ENCODE peak calls at places on chromosomes 1 and 21, in ten cellular contexts. A, R, K, N, J, B, O, L, Q and D are unnamed samples.

GRCh38 chr1:157963713-157964112 is 29.7 kb upstream of the KIRREL1 start:
- DNase-seq in A (peak), Q (no peak), R (peak), N (peak), B (peak), K (peak), L (peak), J (peak), O (peak), D (no peak)

GRCh38 chr1:17671314-17671705 is 83.8 kb upstream of the ACTL8 start:
- DNase-seq in Q (no peak), O (no peak), K (no peak), J (no peak), B (no peak), A (no peak), R (no peak), N (no peak), L (no peak), D (no peak)

GRCh38 chr1:99152132-99152531 is 112.2 kb upstream of the PLPPR4 start:
- DNase-seq in O (no peak), N (no peak), K (no peak), Q (no peak), L (no peak), A (no peak), J (no peak), R (no peak), B (no peak), D (no peak)

GRCh38 chr1:210448293-210448892 is 119.7 kb downstream of the HHAT start:
- DNase-seq in L (peak), K (no peak), O (peak), R (no peak), J (peak), B (no peak), A (peak), Q (no peak), N (no peak), D (no peak)

GRCh38 chr1:161084205-161084988 is 5.0 kb downstream of the NECTIN4 start:
- DNase-seq in R (no peak), K (no peak), N (no peak), L (no peak), Q (no peak), B (no peak), A (no peak), O (no peak), J (peak), D (no peak)

GRCh38 chr1:31227891-31228290 is 11.8 kb downstream of the NKAIN1 start:
- DNase-seq in L (no peak), J (no peak), A (no peak), Q (no peak), R (no peak), K (no peak), N (no peak), B (no peak), O (no peak), D (no peak)

GRCh38 chr1:15680131-15680530 is 4.0 kb upstream of the PLEKHM2 start:
- DNase-seq in A (peak), B (no peak), K (peak), N (no peak), Q (no peak), L (no peak), J (peak), O (peak), R (no peak), D (peak)

GRCh38 chr1:63000508-63000907 is 216.6 kb downstream of the ATG4C start:
- DNase-seq in K (no peak), O (no peak), J (no peak), L (no peak), N (no peak), A (no peak), B (no peak), R (no peak), Q (no peak), D (no peak)

GRCh38 chr21:14306143-14306907 is 76.6 kb downstream of the HSPA13 start:
- DNase-seq in O (no peak), L (peak), R (no peak), A (peak), Q (no peak), K (no peak), N (no peak), B (no peak), J (peak), D (no peak)

GRCh38 chr1:46187106-46187869 is 10.9 kb downstream of the POMGNT1 start:
- DNase-seq in B (no peak), J (no peak), O (no peak), Q (no peak), A (no peak), K (no peak), R (no peak), L (no peak), N (no peak), D (no peak)

GRCh38 chr1:234978397-234979291 is 150.0 kb downstream of the TOMM20 start:
- DNase-seq in O (peak), L (peak), R (peak), K (peak), Q (peak), A (peak), J (peak), B (no peak), N (peak), D (no peak)

GRCh38 chr1:152189657-152190442 is 30.8 kb upstream of the RPTN start:
- DNase-seq in N (peak), R (peak), A (peak), Q (peak), J (peak), O (peak), L (peak), B (peak), K (peak), D (no peak)

GRCh38 chr1:170533331-170533730 is 1.4 kb downstream of the GORAB start:
- DNase-seq in O (no peak), J (peak), Q (no peak), A (no peak), K (no peak), R (no peak), L (peak), B (no peak), N (no peak), D (no peak)
- H3K4me3 ChIP-seq in O (no peak), J (peak), Q (peak), A (peak), K (peak), R (peak), L (peak), B (peak), N (no peak), D (peak)

GRCh38 chr1:147169840-147170674 is 2.2 kb downstream of the PRKAB2 start:
- DNase-seq in B (no peak), R (no peak), O (no peak), Q (no peak), J (no peak), K (no peak), L (no peak), N (no peak), A (peak), D (no peak)
- H3K4me3 ChIP-seq in B (no peak), R (peak), O (no peak), Q (no peak), J (peak), K (no peak), L (no peak), N (no peak), A (peak), D (peak)

GRCh38 chr1:41918450-41919043 is at the start of gene HIVEP3:
- DNase-seq in A (peak), B (no peak), J (peak), K (no peak), L (no peak), O (no peak), Q (no peak), N (no peak), R (no peak), D (no peak)

GRCh38 chr1:41919764-41920397 is 1.2 kb upstream of the HIVEP3 start:
- DNase-seq in N (peak), R (peak), J (no peak), K (no peak), B (peak), L (peak), A (no peak), O (peak), Q (peak), D (no peak)

GRCh38 chr1:41919131-41919530 is 409 bp upstream of the HIVEP3 start:
- DNase-seq in L (no peak), Q (no peak), J (no peak), O (no peak), B (no peak), R (no peak), K (no peak), N (no peak), A (no peak), D (no peak)

GRCh38 chr1:41917051-41917530 is 1.6 kb downstream of the HIVEP3 start:
- DNase-seq in R (no peak), N (no peak), A (no peak), K (no peak), L (no peak), B (no peak), O (no peak), J (no peak), Q (no peak), D (no peak)

GRCh38 chr1:41917835-41918449 is 780 bp downstream of the HIVEP3 start:
- DNase-seq in J (peak), A (peak), Q (no peak), B (peak), O (peak), K (peak), L (no peak), R (no peak), N (peak), D (no peak)
- H3K4me3 ChIP-seq in J (peak), A (peak), Q (peak), B (peak), O (peak), K (peak), L (no peak), R (peak), N (peak), D (peak)

DNA sequence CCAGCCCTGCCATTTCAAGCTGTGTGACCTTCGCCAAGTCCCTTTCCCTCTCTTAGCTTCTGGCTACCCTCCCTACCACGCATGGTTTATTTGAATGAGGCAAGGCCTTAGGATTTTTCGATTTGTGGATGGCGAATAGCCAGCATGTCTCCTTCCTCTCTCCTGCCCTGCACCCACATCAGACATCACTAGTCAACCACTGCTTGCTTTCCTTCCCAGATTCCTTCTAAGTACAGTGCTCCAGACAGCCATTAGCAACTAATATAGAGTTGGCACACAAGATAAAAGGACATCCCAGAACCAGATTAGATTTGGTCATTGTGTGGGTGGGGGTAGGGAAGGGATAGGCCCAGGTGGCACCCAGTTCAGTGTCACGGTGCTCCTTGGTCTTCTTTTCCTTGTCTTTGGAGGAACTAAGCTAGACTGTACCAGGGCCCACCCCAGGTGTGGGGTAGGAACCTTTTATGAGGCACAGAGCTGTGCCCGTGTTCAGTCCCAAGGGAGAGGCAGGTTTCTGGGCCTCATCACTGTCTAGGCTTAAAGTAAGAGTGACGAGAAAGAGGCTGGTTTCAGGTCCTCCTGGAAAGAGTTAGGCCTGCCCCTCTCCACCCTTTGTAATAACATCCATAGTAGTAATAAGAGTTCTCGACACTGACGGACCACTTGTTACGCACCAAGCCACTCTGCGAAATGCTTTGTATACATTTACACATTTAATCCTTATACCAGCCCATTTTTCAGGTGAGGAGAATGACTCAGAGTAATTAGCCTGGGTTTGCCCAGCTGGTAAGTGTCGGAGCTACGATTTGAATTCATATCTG is 8.6 kb downstream of the ALPL start:
- DNase-seq in K (no peak), J (no peak), A (no peak), Q (no peak), N (no peak), O (no peak), L (no peak), R (no peak), B (no peak), D (no peak)
- H3K4me3 ChIP-seq in K (no peak), J (no peak), A (no peak), Q (no peak), N (no peak), O (no peak), L (no peak), R (no peak), B (no peak), D (no peak)

GRCh38 chr1:1779691-1780597 is 1.7 kb upstream of the NADK start:
- DNase-seq in Q (peak), R (peak), B (peak), A (no peak), K (peak), J (peak), L (peak), O (peak), N (peak), D (no peak)
- H3K4me3 ChIP-seq in Q (peak), R (no peak), B (peak), A (no peak), K (peak), J (no peak), L (no peak), O (no peak), N (no peak), D (no peak)

GRCh38 chr1:41364444-41365319 is 3.4 kb downstream of the FOXO6 start:
- DNase-seq in J (no peak), K (no peak), Q (no peak), N (no peak), R (no peak), A (no peak), B (no peak), O (no peak), L (no peak), D (no peak)

GRCh38 chr1:41365320-41365633 is 4.0 kb downstream of the FOXO6 start:
- DNase-seq in Q (no peak), B (no peak), O (no peak), K (no peak), A (no peak), L (no peak), J (no peak), N (no peak), R (no peak), D (no peak)

GRCh38 chr1:41367102-41367537 is 5.9 kb downstream of the FOXO6 start:
- DNase-seq in N (no peak), O (no peak), Q (no peak), A (no peak), J (no peak), B (no peak), K (no peak), R (no peak), L (no peak), D (no peak)

GRCh38 chr1:41366428-41367101 is 5.3 kb downstream of the FOXO6 start:
- DNase-seq in R (no peak), N (no peak), L (peak), K (peak), J (no peak), O (no peak), B (peak), A (no peak), Q (no peak), D (no peak)

GRCh38 chr1:41365772-41366427 is 4.7 kb downstream of the FOXO6 start:
- DNase-seq in Q (no peak), A (no peak), B (no peak), J (no peak), K (peak), L (peak), R (no peak), O (no peak), N (no peak), D (no peak)
- H3K4me3 ChIP-seq in Q (peak), A (no peak), B (no peak), J (no peak), K (peak), L (no peak), R (peak), O (no peak), N (peak), D (peak)

GRCh38 chr21:44509539-44509938 is 30.5 kb downstream of the KRTAP10-1 start:
- DNase-seq in N (peak), Q (no peak), K (peak), A (peak), O (no peak), R (no peak), L (peak), B (no peak), J (no peak), D (no peak)

GRCh38 chr21:44511938-44512275 is 28.1 kb downstream of the KRTAP10-1 start:
- DNase-seq in O (no peak), Q (no peak), L (no peak), B (no peak), K (no peak), J (no peak), A (no peak), R (no peak), N (no peak), D (no peak)

GRCh38 chr21:44511219-44511937 is 28.6 kb downstream of the KRTAP10-1 start:
- DNase-seq in N (no peak), A (no peak), R (no peak), K (no peak), O (no peak), Q (no peak), J (no peak), L (no peak), B (no peak), D (no peak)

GRCh38 chr21:44510109-44510507 is 29.9 kb downstream of the KRTAP10-1 start:
- DNase-seq in A (peak), R (no peak), N (no peak), L (no peak), B (no peak), J (no peak), O (no peak), Q (no peak), K (no peak), D (no peak)

GRCh38 chr21:44510508-44511218 is 29.3 kb downstream of the KRTAP10-1 start:
- DNase-seq in K (peak), B (peak), O (peak), L (peak), R (no peak), Q (no peak), A (peak), N (peak), J (peak), D (no peak)
- H3K4me3 ChIP-seq in K (no peak), B (peak), O (no peak), L (no peak), R (no peak), Q (no peak), A (peak), N (no peak), J (no peak), D (no peak)

GRCh38 chr1:58249371-58249728 is 297.2 kb downstream of the OMA1 start:
- DNase-seq in A (no peak), J (no peak), K (no peak), O (no peak), L (no peak), B (no peak), N (no peak), Q (no peak), R (no peak), D (no peak)

GRCh38 chr1:58249729-58250586 is 296.6 kb downstream of the OMA1 start:
- DNase-seq in Q (no peak), O (no peak), L (no peak), B (no peak), J (peak), A (no peak), R (no peak), K (no peak), N (peak), D (no peak)

GRCh38 chr1:58251415-58252073 is 295.0 kb downstream of the OMA1 start:
- DNase-seq in J (no peak), O (no peak), B (no peak), L (peak), K (no peak), R (no peak), N (no peak), Q (no peak), A (peak), D (no peak)

GRCh38 chr1:58248067-58248466 is 298.5 kb downstream of the OMA1 start:
- DNase-seq in L (no peak), K (no peak), J (no peak), R (no peak), O (no peak), A (no peak), N (no peak), Q (no peak), B (no peak), D (no peak)

DNA sequence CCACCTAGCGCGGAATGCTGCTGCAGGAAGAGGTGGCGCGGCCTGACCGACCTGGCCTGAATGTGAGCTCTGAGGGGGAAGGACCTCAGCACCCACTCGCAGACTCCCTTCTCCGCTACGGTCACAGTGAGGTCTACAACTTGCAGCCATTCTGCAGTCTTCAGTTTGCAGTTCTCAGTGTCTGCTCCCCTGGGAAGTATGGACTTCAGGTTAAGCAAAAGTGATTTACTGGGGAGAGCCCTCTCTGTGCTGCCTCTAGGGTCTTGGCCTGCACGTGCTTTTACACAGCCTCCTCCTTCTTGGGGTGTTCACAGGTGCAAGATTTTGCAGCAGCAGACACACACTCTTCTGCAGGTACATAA is 296.0 kb downstream of the OMA1 start:
- DNase-seq in N (no peak), B (no peak), A (no peak), O (no peak), J (no peak), Q (no peak), R (no peak), L (no peak), K (no peak), D (no peak)
- H3K4me3 ChIP-seq in N (no peak), B (no peak), A (no peak), O (no peak), J (no peak), Q (no peak), R (peak), L (no peak), K (no peak), D (no peak)